ENCODE peak calls at places on chromosomes 4 and X, in four cellular contexts. K is astrocyte, D is ascending aorta, M is uterus. W is an unnamed sample.
A peak's percentile ranks its signal among the peaks of the same experiment; 100 is the strongest.

GRCh38 chr4:146916479-146917076 is 29.1 kb downstream of the TTC29 start:
- DNase-seq in K (peak; percentile 15), D (no peak), M (no peak), W (no peak)

GRCh38 chr4:109160494-109160893 is 142.0 kb downstream of the COL25A1 start:
- DNase-seq in K (no peak), D (no peak), M (no peak), W (no peak)

GRCh38 chrX:87006561-87006960 is 511.0 kb upstream of the KLHL4 start:
- DNase-seq in K (no peak), D (no peak), M (no peak), W (no peak)

GRCh38 chr4:139509727-139510410 is 46.1 kb downstream of the SETD7 start:
- DNase-seq in K (no peak), D (no peak), M (no peak), W (no peak)

GRCh38 chrX:45164021-45164621 is 36.6 kb downstream of the DIPK2B start:
- DNase-seq in K (no peak), D (no peak), M (no peak), W (no peak)

GRCh38 chr4:153764611-153765368 is 5.0 kb upstream of the RNF175 start:
- DNase-seq in K (peak; percentile 10), D (no peak), M (no peak), W (no peak)

GRCh38 chr4:89493367-89493766 is 185.8 kb upstream of the GPRIN3 start:
- DNase-seq in K (no peak), D (no peak), M (no peak), W (no peak)

GRCh38 chr4:108611360-108611759 is 9.0 kb upstream of the RPL34 start:
- DNase-seq in K (no peak), D (no peak), M (no peak), W (no peak)

DNA sequence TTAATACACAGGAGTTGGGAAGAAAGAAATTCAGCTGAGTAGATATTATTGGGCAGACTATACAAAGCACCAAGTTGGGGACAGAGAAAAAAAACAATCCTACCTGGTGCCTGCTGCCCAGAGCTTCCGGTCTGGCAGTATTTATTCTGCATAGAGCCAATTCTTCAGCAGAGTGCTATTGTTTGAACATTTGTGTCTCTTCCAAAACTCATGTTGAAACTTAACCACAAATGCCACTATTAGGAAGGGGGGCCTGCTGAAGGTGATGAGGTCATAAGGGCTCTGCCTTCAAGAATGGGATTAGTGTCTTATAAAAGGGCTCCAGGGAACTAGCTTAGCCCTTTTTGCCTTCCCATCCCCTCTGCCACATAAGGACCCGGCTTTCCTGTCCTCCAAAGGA is 136.2 kb downstream of the EVC2 start:
- DNase-seq in K (peak; percentile 13), D (no peak), M (no peak), W (no peak)
- H3K36me3 ChIP-seq in K (peaks cover 6% of the 10 kb centered on the region), D (peaks cover 27% of the 10 kb centered on the region), M (no peaks in the 10 kb centered on the region), W (no peaks in the 10 kb centered on the region)

DNA sequence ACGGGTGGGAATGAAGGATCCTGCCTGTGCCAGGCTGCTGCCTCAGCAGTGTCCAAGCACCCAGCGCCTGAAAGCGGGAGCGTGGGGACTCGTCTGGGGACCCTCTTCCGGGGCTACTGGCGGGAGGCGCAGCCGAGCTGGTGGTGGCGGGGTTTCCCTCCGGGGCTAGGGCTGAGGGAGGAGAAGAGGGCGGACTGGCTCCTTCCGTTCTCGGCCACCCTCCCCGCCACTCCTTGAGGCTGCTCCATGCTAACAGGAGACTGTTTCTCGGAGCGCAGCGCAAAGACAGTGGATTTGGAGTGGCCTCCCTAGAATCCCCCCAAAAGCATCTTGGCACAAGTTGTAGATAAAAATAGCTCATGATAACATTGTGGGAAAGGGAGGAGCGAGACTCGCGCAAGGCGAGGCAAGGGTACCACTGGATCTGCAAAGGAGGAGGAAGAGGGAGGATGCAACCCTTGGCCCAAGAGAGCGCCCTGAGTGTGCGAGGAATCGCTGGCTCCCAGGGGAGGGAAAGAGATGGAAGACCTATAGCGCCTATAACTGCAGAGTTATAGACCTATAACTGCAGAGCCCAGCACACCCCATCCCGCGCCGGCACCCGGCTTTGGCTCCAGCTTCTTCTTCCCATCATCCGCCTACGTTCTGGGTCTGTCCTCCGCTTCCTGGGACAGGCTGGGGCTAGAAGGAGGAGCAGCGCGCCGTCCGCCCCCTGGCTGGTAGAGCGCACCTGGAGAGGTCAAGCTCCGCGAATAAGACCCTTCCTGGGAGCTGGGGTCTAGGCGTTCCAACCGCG is 1.3 kb downstream of the HS3ST1 start:
- DNase-seq in K (no peak), D (no peak), M (no peak), W (no peak)
- H3K27ac ChIP-seq in K (no peak overlapping the region), D (no peak overlapping the region), M (peak overlapping the region; percentile 59), W (no peak overlapping the region)

GRCh38 chr4:177371452-177371851 is 61.8 kb downstream of the NEIL3 start:
- DNase-seq in K (no peak), D (no peak), M (no peak), W (no peak)

GRCh38 chr4:177369372-177369771 is 59.7 kb downstream of the NEIL3 start:
- DNase-seq in K (peak; percentile 96), D (no peak), M (no peak), W (no peak)

DNA sequence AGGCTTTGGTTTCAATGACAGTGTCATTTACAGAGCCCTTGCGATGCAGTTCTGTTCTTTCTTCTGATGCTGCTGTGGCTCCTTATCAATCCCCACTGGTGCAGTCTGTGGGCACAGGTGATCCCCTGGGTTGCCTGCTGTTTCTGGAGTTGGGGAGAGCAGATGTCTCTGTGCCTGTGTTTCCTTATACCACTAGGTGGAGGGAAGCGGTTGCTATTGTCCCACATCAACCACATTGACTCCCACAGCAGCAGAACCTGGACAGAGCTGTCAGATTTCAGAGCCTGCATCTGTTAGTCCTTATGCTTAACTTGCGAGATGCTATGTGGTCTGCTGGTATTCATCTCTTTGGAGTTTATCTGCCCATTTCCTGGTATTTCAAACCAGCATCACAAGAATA is 57.7 kb downstream of the NEIL3 start:
- DNase-seq in K (peak; percentile 71), D (no peak), M (no peak), W (no peak)
- TF ChIP-seq CTCF in K (peak; percentile 18), D (no peak), M (no peak), W (no peak)

GRCh38 chr4:1812720-1813119 is 19.6 kb downstream of the FGFR3 start:
- DNase-seq in K (no peak), D (no peak), M (no peak), W (no peak)

GRCh38 chr4:1813231-1813630 is 20.1 kb downstream of the FGFR3 start:
- DNase-seq in K (no peak), D (no peak), M (no peak), W (no peak)

GRCh38 chr4:1813915-1814314 is 20.8 kb downstream of the FGFR3 start:
- DNase-seq in K (no peak), D (no peak), M (no peak), W (no peak)

GRCh38 chr4:1815096-1815996 is 22.3 kb downstream of the FGFR3 start:
- DNase-seq in K (no peak), D (no peak), M (no peak), W (no peak)

DNA sequence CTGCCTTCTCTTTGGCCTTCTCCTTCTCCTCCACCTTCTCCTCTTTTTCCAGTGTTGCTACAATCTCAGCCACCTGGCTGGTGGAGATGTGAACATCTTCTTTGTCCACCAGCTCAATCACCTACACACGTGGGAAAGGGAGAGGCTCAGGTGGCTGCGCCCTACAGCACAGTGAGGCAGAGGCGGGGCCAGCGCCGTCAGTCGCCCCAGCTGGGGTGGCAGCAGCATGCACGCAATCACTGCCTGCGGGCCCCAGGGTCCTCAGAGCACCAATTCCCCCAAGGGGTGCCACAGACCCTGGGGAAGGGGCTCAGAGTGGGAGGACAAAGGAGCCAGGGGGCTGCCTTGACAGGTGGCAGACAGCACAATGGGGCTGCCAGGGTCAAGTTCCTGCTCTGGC is 21.4 kb downstream of the FGFR3 start:
- DNase-seq in K (no peak), D (no peak), M (no peak), W (no peak)
- H3K36me3 ChIP-seq in K (peaks cover 22% of the 10 kb centered on the region), D (peaks cover 70% of the 10 kb centered on the region), M (no peaks in the 10 kb centered on the region), W (no peaks in the 10 kb centered on the region)